ENCODE peak calls at places on chromosomes 2 and 18, in five cellular contexts. One of them, this sample, is unnamed.

GRCh38 chr2:165573534-165574461 is 104.3 kb downstream of the CSRNP3 start:
- DNase-seq in lower lobe of right lung: peak; percentile 45
- DNase-seq in tibial artery: peak; percentile 19
- DNase-seq in OCI-LY7: peak; percentile 40
- DNase-seq in right atrium auricular region: peak; percentile 62
- DNase-seq in this sample: peak; percentile 79

GRCh38 chr2:130764821-130765115 is 9.4 kb downstream of the AMER3 start:
- DNase-seq in lower lobe of right lung: no peak
- DNase-seq in tibial artery: no peak
- DNase-seq in OCI-LY7: no peak
- DNase-seq in right atrium auricular region: no peak
- DNase-seq in this sample: no peak

GRCh38 chr2:3151153-3151918 is 226.3 kb downstream of the EIPR1 start:
- DNase-seq in lower lobe of right lung: no peak
- DNase-seq in tibial artery: no peak
- DNase-seq in OCI-LY7: peak; percentile 95
- DNase-seq in right atrium auricular region: no peak
- DNase-seq in this sample: peak; percentile 76

GRCh38 chr18:48475635-48476549 is 62.9 kb upstream of the CTIF start:
- DNase-seq in lower lobe of right lung: no peak
- DNase-seq in tibial artery: peak; percentile 44
- DNase-seq in OCI-LY7: peak; percentile 52
- DNase-seq in right atrium auricular region: peak; percentile 71
- DNase-seq in this sample: peak; percentile 72

GRCh38 chr2:231920795-231921194 is 5.4 kb downstream of the NPPC start:
- DNase-seq in lower lobe of right lung: no peak
- DNase-seq in tibial artery: no peak
- DNase-seq in OCI-LY7: no peak
- DNase-seq in right atrium auricular region: no peak
- DNase-seq in this sample: no peak

GRCh38 chr18:25516121-25516520 is 164.2 kb upstream of the ZNF521 start:
- DNase-seq in lower lobe of right lung: no peak
- DNase-seq in tibial artery: no peak
- DNase-seq in OCI-LY7: peak; percentile 76
- DNase-seq in right atrium auricular region: no peak
- DNase-seq in this sample: no peak

GRCh38 chr2:64730551-64731305 is 77.0 kb upstream of the SERTAD2 start:
- DNase-seq in lower lobe of right lung: peak; percentile 51
- DNase-seq in tibial artery: peak; percentile 86
- DNase-seq in OCI-LY7: peak; percentile 54
- DNase-seq in right atrium auricular region: peak; percentile 82
- DNase-seq in this sample: no peak

GRCh38 chr2:176562359-176563043 is 293.3 kb downstream of the MTX2 start:
- DNase-seq in lower lobe of right lung: no peak
- DNase-seq in tibial artery: no peak
- DNase-seq in OCI-LY7: no peak
- DNase-seq in right atrium auricular region: no peak
- DNase-seq in this sample: no peak

GRCh38 chr18:48781041-48781989 is 169.4 kb downstream of the SMAD7 start:
- DNase-seq in lower lobe of right lung: peak; percentile 94
- DNase-seq in tibial artery: peak; percentile 92
- DNase-seq in OCI-LY7: no peak
- DNase-seq in right atrium auricular region: peak; percentile 99
- DNase-seq in this sample: peak; percentile 80

GRCh38 chr2:120546077-120546864 is 189.4 kb upstream of the GLI2 start:
- DNase-seq in lower lobe of right lung: no peak
- DNase-seq in tibial artery: peak; percentile 86
- DNase-seq in OCI-LY7: no peak
- DNase-seq in right atrium auricular region: peak; percentile 90
- DNase-seq in this sample: no peak

GRCh38 chr2:216081012-216081411 is 597 bp downstream of the PECR start:
- DNase-seq in lower lobe of right lung: no peak
- DNase-seq in tibial artery: no peak
- DNase-seq in OCI-LY7: no peak
- DNase-seq in right atrium auricular region: no peak
- DNase-seq in this sample: no peak

GRCh38 chr2:144083211-144083610 is 436.7 kb downstream of the ZEB2 start:
- DNase-seq in lower lobe of right lung: no peak
- DNase-seq in tibial artery: no peak
- DNase-seq in OCI-LY7: no peak
- DNase-seq in right atrium auricular region: no peak
- DNase-seq in this sample: no peak

GRCh38 chr2:216565946-216566345 is 67.3 kb upstream of the IGFBP2 start:
- DNase-seq in lower lobe of right lung: no peak
- DNase-seq in tibial artery: no peak
- DNase-seq in OCI-LY7: no peak
- DNase-seq in right atrium auricular region: no peak
- DNase-seq in this sample: no peak

GRCh38 chr2:100993294-100993693 is 8.8 kb upstream of the RPL31 start:
- DNase-seq in lower lobe of right lung: no peak
- DNase-seq in tibial artery: no peak
- DNase-seq in OCI-LY7: no peak
- DNase-seq in right atrium auricular region: no peak
- DNase-seq in this sample: no peak

GRCh38 chr2:216690451-216691209 is 4.7 kb downstream of the IGFBP5 start:
- DNase-seq in lower lobe of right lung: no peak
- DNase-seq in tibial artery: peak; percentile 81
- DNase-seq in OCI-LY7: no peak
- DNase-seq in right atrium auricular region: peak; percentile 86
- DNase-seq in this sample: no peak

GRCh38 chr2:71611781-71612545 is 158.6 kb downstream of the DYSF start:
- DNase-seq in lower lobe of right lung: peak; percentile 19
- DNase-seq in tibial artery: no peak
- DNase-seq in OCI-LY7: no peak
- DNase-seq in right atrium auricular region: peak; percentile 56
- DNase-seq in this sample: peak; percentile 4

GRCh38 chr2:165274698-165275097 is 35.5 kb downstream of the SCN2A start:
- DNase-seq in lower lobe of right lung: peak; percentile 66
- DNase-seq in tibial artery: peak; percentile 72
- DNase-seq in OCI-LY7: no peak
- DNase-seq in right atrium auricular region: peak; percentile 84
- DNase-seq in this sample: no peak

GRCh38 chr2:170715932-170716777 is 1.0 kb downstream of the SP5 start:
- DNase-seq in lower lobe of right lung: no peak
- DNase-seq in tibial artery: no peak
- DNase-seq in OCI-LY7: no peak
- DNase-seq in right atrium auricular region: no peak
- DNase-seq in this sample: no peak

GRCh38 chr2:222250313-222250712 is 48.5 kb downstream of the PAX3 start:
- DNase-seq in lower lobe of right lung: no peak
- DNase-seq in tibial artery: no peak
- DNase-seq in OCI-LY7: no peak
- DNase-seq in right atrium auricular region: no peak
- DNase-seq in this sample: no peak
- H3K4me3 ChIP-seq in lower lobe of right lung: no peak overlapping the region
- H3K4me3 ChIP-seq in tibial artery: no peak overlapping the region
- H3K4me3 ChIP-seq in OCI-LY7: no peak overlapping the region
- H3K4me3 ChIP-seq in right atrium auricular region: no peak overlapping the region
- H3K4me3 ChIP-seq in this sample: no peak overlapping the region

DNA sequence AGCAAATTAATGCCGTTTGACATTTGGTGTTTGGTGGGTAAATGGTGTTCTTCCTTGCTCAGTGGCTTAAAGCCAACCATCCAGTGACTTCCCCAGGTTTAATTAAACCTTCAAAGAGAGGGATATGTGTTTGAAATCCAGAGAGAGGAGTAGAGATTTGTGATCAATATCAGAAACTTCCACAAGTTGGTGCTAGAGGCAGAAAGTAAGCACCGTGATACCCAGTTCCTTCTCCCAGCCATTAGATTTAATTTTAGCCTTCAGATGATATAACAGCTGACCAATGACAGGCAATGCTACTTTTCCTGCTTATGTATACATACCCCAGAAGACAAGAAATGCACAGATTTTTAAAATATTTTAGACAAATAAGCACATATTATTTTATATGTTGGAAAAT is 398.5 kb downstream of the CDH2 start:
- DNase-seq in lower lobe of right lung: no peak
- DNase-seq in tibial artery: no peak
- DNase-seq in OCI-LY7: no peak
- DNase-seq in right atrium auricular region: no peak
- DNase-seq in this sample: no peak
- TF ChIP-seq CTCF in lower lobe of right lung: no peak
- TF ChIP-seq CTCF in tibial artery: no peak
- TF ChIP-seq CTCF in OCI-LY7: peak; percentile 21
- TF ChIP-seq CTCF in right atrium auricular region: peak; percentile 16
- TF ChIP-seq CTCF in this sample: peak; percentile 61

DNA sequence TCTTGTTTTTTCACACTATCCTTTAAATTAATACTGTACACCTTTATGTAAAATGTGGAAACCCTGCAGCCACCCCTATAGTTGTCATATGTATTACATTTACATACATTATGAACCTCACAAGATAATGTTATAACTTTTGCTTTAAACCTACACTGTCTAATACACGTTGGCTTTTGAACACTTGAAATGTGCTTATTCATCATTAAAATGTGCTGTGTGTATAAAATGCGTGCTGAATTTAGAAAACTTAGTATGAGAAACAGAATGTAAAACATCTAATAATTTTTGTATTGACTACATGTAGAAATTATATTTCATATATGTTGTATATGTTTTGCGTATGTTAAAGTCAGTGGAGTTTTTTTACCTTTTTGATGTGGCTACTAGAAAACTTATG is 68.8 kb downstream of the MAPRE2 start:
- DNase-seq in lower lobe of right lung: no peak
- DNase-seq in tibial artery: no peak
- DNase-seq in OCI-LY7: no peak
- DNase-seq in right atrium auricular region: no peak
- DNase-seq in this sample: no peak
- H3K27ac ChIP-seq in lower lobe of right lung: no peak overlapping the region
- H3K27ac ChIP-seq in tibial artery: peak overlapping the region; percentile 13
- H3K27ac ChIP-seq in OCI-LY7: no peak overlapping the region
- H3K27ac ChIP-seq in right atrium auricular region: no peak overlapping the region
- H3K27ac ChIP-seq in this sample: no peak overlapping the region

GRCh38 chr18:23137093-23137640 is 1.9 kb downstream of the CABLES1 start:
- DNase-seq in lower lobe of right lung: no peak
- DNase-seq in tibial artery: no peak
- DNase-seq in OCI-LY7: peak; percentile 39
- DNase-seq in right atrium auricular region: no peak
- DNase-seq in this sample: no peak

GRCh38 chr18:23135679-23136325 is 517 bp downstream of the CABLES1 start:
- DNase-seq in lower lobe of right lung: peak; percentile 61
- DNase-seq in tibial artery: peak; percentile 28
- DNase-seq in OCI-LY7: peak; percentile 58
- DNase-seq in right atrium auricular region: no peak
- DNase-seq in this sample: peak; percentile 27

GRCh38 chr18:23138470-23138869 is 3.2 kb downstream of the CABLES1 start:
- DNase-seq in lower lobe of right lung: peak; percentile 66
- DNase-seq in tibial artery: no peak
- DNase-seq in OCI-LY7: peak; percentile 28
- DNase-seq in right atrium auricular region: no peak
- DNase-seq in this sample: no peak

GRCh38 chr18:23136326-23137092 is 1.2 kb downstream of the CABLES1 start:
- DNase-seq in lower lobe of right lung: peak; percentile 71
- DNase-seq in tibial artery: peak; percentile 56
- DNase-seq in OCI-LY7: no peak
- DNase-seq in right atrium auricular region: peak; percentile 75
- DNase-seq in this sample: peak; percentile 25

GRCh38 chr18:23137788-23138216 is 2.5 kb downstream of the CABLES1 start:
- DNase-seq in lower lobe of right lung: no peak
- DNase-seq in tibial artery: no peak
- DNase-seq in OCI-LY7: no peak
- DNase-seq in right atrium auricular region: no peak
- DNase-seq in this sample: no peak
- H3K4me3 ChIP-seq in lower lobe of right lung: peak overlapping the region; percentile 70
- H3K4me3 ChIP-seq in tibial artery: peak overlapping the region; percentile 59
- H3K4me3 ChIP-seq in OCI-LY7: peak overlapping the region; percentile 76
- H3K4me3 ChIP-seq in right atrium auricular region: peak overlapping the region; percentile 49
- H3K4me3 ChIP-seq in this sample: no peak overlapping the region

GRCh38 chr18:7566244-7566586 is 901 bp upstream of the PTPRM start:
- DNase-seq in lower lobe of right lung: no peak
- DNase-seq in tibial artery: no peak
- DNase-seq in OCI-LY7: no peak
- DNase-seq in right atrium auricular region: no peak
- DNase-seq in this sample: no peak

GRCh38 chr18:7565677-7566076 is 1.4 kb upstream of the PTPRM start:
- DNase-seq in lower lobe of right lung: no peak
- DNase-seq in tibial artery: no peak
- DNase-seq in OCI-LY7: no peak
- DNase-seq in right atrium auricular region: no peak
- DNase-seq in this sample: no peak

GRCh38 chr18:7568426-7568825 is 1.3 kb downstream of the PTPRM start:
- DNase-seq in lower lobe of right lung: peak; percentile 62
- DNase-seq in tibial artery: peak; percentile 34
- DNase-seq in OCI-LY7: no peak
- DNase-seq in right atrium auricular region: no peak
- DNase-seq in this sample: peak; percentile 50

GRCh38 chr18:7567487-7568425 is 640 bp downstream of the PTPRM start:
- DNase-seq in lower lobe of right lung: peak; percentile 68
- DNase-seq in tibial artery: peak; percentile 52
- DNase-seq in OCI-LY7: no peak
- DNase-seq in right atrium auricular region: peak; percentile 71
- DNase-seq in this sample: peak; percentile 30

GRCh38 chr18:7566587-7567486 is at the start of gene PTPRM:
- DNase-seq in lower lobe of right lung: peak; percentile 89
- DNase-seq in tibial artery: peak; percentile 95
- DNase-seq in OCI-LY7: no peak
- DNase-seq in right atrium auricular region: peak; percentile 93
- DNase-seq in this sample: peak; percentile 59
- TF ChIP-seq CTCF in lower lobe of right lung: no peak
- TF ChIP-seq CTCF in tibial artery: no peak
- TF ChIP-seq CTCF in OCI-LY7: no peak
- TF ChIP-seq CTCF in right atrium auricular region: peak; percentile 37
- TF ChIP-seq CTCF in this sample: peak; percentile 54

GRCh38 chr2:68912732-68913131 is 40.0 kb downstream of the GKN2 start:
- DNase-seq in lower lobe of right lung: no peak
- DNase-seq in tibial artery: no peak
- DNase-seq in OCI-LY7: no peak
- DNase-seq in right atrium auricular region: no peak
- DNase-seq in this sample: no peak

GRCh38 chr2:68913359-68913758 is 39.3 kb downstream of the GKN2 start:
- DNase-seq in lower lobe of right lung: no peak
- DNase-seq in tibial artery: no peak
- DNase-seq in OCI-LY7: no peak
- DNase-seq in right atrium auricular region: no peak
- DNase-seq in this sample: no peak

GRCh38 chr2:68911714-68912510 is 40.7 kb upstream of the BMP10 start:
- DNase-seq in lower lobe of right lung: no peak
- DNase-seq in tibial artery: no peak
- DNase-seq in OCI-LY7: no peak
- DNase-seq in right atrium auricular region: no peak
- DNase-seq in this sample: no peak

GRCh38 chr2:68909793-68910674 is 38.8 kb upstream of the BMP10 start:
- DNase-seq in lower lobe of right lung: peak; percentile 64
- DNase-seq in tibial artery: peak; percentile 78
- DNase-seq in OCI-LY7: peak; percentile 87
- DNase-seq in right atrium auricular region: peak; percentile 82
- DNase-seq in this sample: peak; percentile 75

DNA sequence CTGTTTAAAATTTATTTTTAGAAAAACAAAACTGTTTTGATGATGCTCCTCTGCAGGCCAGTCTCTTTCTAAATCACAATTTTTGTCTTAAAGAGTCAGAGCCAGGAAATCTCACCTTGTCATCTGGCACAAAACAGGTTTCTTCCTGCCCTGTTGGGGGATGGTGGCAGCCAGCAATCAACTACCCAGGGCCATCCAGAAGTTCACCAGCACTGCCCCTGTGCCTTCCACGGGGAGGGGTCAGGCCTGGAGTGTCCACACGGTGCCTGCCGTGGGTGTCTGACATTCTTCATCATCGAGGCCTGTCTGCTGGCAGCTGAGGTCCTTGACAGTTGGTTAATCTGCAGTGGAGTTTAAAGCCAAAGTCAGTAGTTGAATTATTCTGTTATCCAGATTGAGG is 40.0 kb upstream of the BMP10 start:
- DNase-seq in lower lobe of right lung: no peak
- DNase-seq in tibial artery: no peak
- DNase-seq in OCI-LY7: no peak
- DNase-seq in right atrium auricular region: no peak
- DNase-seq in this sample: peak; percentile 24
- H3K27ac ChIP-seq in lower lobe of right lung: no peak overlapping the region
- H3K27ac ChIP-seq in tibial artery: no peak overlapping the region
- H3K27ac ChIP-seq in OCI-LY7: no peak overlapping the region
- H3K27ac ChIP-seq in right atrium auricular region: no peak overlapping the region
- H3K27ac ChIP-seq in this sample: no peak overlapping the region